ENCODE peak calls at places on chromosome 6, in five cellular contexts. S is T-helper 9 cell, I is T-helper 2 cell, G is testis, X is lung. K is an unnamed sample.

GRCh38 chr6:168674595-168674994 is 233.6 kb downstream of the SMOC2 start:
- DNase-seq in X (no peak), S (no peak), I (no peak), G (no peak), K (no peak)

GRCh38 chr6:3738381-3739131 is 13.0 kb downstream of the PXDC1 start:
- DNase-seq in S (no peak), X (no peak), I (no peak), G (peak), K (no peak)

GRCh38 chr6:155089746-155090145 is 94.6 kb downstream of the TIAM2 start:
- DNase-seq in S (no peak), G (no peak), X (no peak), I (no peak), K (no peak)

GRCh38 chr6:26327450-26328264 is 37.3 kb upstream of the BTN3A2 start:
- DNase-seq in X (no peak), I (peak), G (peak), S (peak), K (peak)

GRCh38 chr6:161265975-161266374 is 7.9 kb downstream of the AGPAT4 start:
- DNase-seq in S (no peak), I (no peak), X (no peak), G (no peak), K (no peak)

GRCh38 chr6:169487579-169488205 is 214.1 kb downstream of the WDR27 start:
- DNase-seq in S (no peak), G (no peak), I (no peak), X (no peak), K (no peak)

GRCh38 chr6:89797317-89797716 is 22.3 kb downstream of the MDN1 start:
- DNase-seq in S (no peak), I (no peak), G (no peak), X (no peak), K (no peak)

GRCh38 chr6:107786709-107787588 is 37.2 kb downstream of the SCML4 start:
- DNase-seq in X (no peak), S (no peak), I (no peak), G (no peak), K (peak)

GRCh38 chr6:89459501-89459900 is 26.5 kb downstream of the ANKRD6 start:
- DNase-seq in I (no peak), S (no peak), G (no peak), X (no peak), K (no peak)

GRCh38 chr6:56235245-56235644 is 12.1 kb downstream of the COL21A1 start:
- DNase-seq in G (no peak), I (no peak), X (no peak), S (no peak), K (no peak)

GRCh38 chr6:106117579-106117978 is 31.4 kb downstream of the PRDM1 start:
- DNase-seq in X (no peak), G (no peak), I (peak), S (peak), K (peak)